ENCODE peak calls at places on chromosome 3, in six cellular contexts. V, L, K, M, T and B are unnamed samples.

GRCh38 chr3:186732169-186732766 is 15.1 kb downstream of the KNG1 start:
- DNase-seq in V (no peak), L (no peak), K (no peak), M (no peak), T (no peak), B (no peak)

GRCh38 chr3:155332668-155333160 is 39.2 kb upstream of the STRIT1 start:
- DNase-seq in V (no peak), L (no peak), K (no peak), M (no peak), T (no peak), B (no peak)

GRCh38 chr3:36447063-36447462 is 66.8 kb downstream of the STAC start:
- DNase-seq in V (no peak), L (no peak), K (no peak), M (no peak), T (no peak), B (no peak)

GRCh38 chr3:171687998-171688397 is 122.3 kb downstream of the PLD1 start:
- DNase-seq in V (no peak), L (no peak), K (no peak), M (no peak), T (no peak), B (no peak)

GRCh38 chr3:194206375-194206774 is 70.4 kb downstream of the HES1 start:
- DNase-seq in V (peak), L (no peak), K (no peak), M (no peak), T (no peak), B (peak)

GRCh38 chr3:30181546-30181945 is 424.9 kb upstream of the TGFBR2 start:
- DNase-seq in V (no peak), L (no peak), K (no peak), M (no peak), T (no peak), B (no peak)

GRCh38 chr3:141039573-141039972 is 11.6 kb upstream of the SPSB4 start:
- DNase-seq in V (no peak), L (no peak), K (no peak), M (no peak), T (no peak), B (no peak)

GRCh38 chr3:49017646-49017977 is 768 bp downstream of the DALRD3 start:
- DNase-seq in V (no peak), L (no peak), K (no peak), M (no peak), T (no peak), B (no peak)

GRCh38 chr3:12909710-12910109 is 68.3 kb upstream of the RPL32 start:
- DNase-seq in V (no peak), L (no peak), K (no peak), M (no peak), T (no peak), B (no peak)

GRCh38 chr3:160804762-160805161 is 48.7 kb downstream of the PPM1L start:
- DNase-seq in V (peak), L (no peak), K (no peak), M (peak), T (no peak), B (no peak)

GRCh38 chr3:128041378-128041777 is 10.9 kb upstream of the SEC61A1 start:
- DNase-seq in V (no peak), L (no peak), K (no peak), M (no peak), T (no peak), B (no peak)

GRCh38 chr3:117622130-117622841 is 912.7 kb downstream of the TUSC7 start:
- DNase-seq in V (no peak), L (peak), K (no peak), M (no peak), T (no peak), B (no peak)

GRCh38 chr3:53104762-53105161 is 25.5 kb downstream of the RFT1 start:
- DNase-seq in V (no peak), L (no peak), K (no peak), M (no peak), T (no peak), B (no peak)

GRCh38 chr3:182501861-182502260 is 291.4 kb upstream of the ATP11B start:
- DNase-seq in V (no peak), L (no peak), K (no peak), M (no peak), T (no peak), B (no peak)

GRCh38 chr3:70861234-70861633 is 548.8 kb upstream of the MDFIC2 start:
- DNase-seq in V (no peak), L (no peak), K (no peak), M (no peak), T (no peak), B (no peak)

GRCh38 chr3:105417538-105418289 is 51.0 kb downstream of the ALCAM start:
- DNase-seq in V (no peak), L (no peak), K (no peak), M (no peak), T (no peak), B (no peak)

GRCh38 chr3:193911784-193912183 is 224.2 kb upstream of the HES1 start:
- DNase-seq in V (no peak), L (no peak), K (no peak), M (no peak), T (peak), B (no peak)

GRCh38 chr3:133532951-133533350 is 40.5 kb upstream of the CDV3 start:
- DNase-seq in V (no peak), L (no peak), K (no peak), M (no peak), T (no peak), B (no peak)

GRCh38 chr3:169939751-169940150 is 26.9 kb upstream of the SEC62 start:
- DNase-seq in V (no peak), L (no peak), K (no peak), M (no peak), T (no peak), B (no peak)